ENCODE peak calls at places on chromosome 12, in eight cellular contexts. K is coronary artery, L is fibroblast of mammary gland, W is neural crest cell, G is osteocyte, F is upper lobe of left lung, C is kidney, H is GM13976. X is an unnamed sample.

GRCh38 chr12:89707992-89708792 is 446 bp downstream of the ATP2B1 start:
- DNase-seq in K (peak), L (no peak), W (peak), G (peak), F (peak), C (peak), H (peak), X (peak)

GRCh38 chr12:128918481-128918880 is 65.2 kb downstream of the GLT1D1 start:
- DNase-seq in K (no peak), L (no peak), W (no peak), G (no peak), F (no peak), C (no peak), H (no peak), X (no peak)

GRCh38 chr12:84910549-84911241 is 1.9 kb downstream of the SLC6A15 start:
- DNase-seq in K (no peak), L (peak), W (peak), G (no peak), F (no peak), C (peak), H (no peak), X (peak)

GRCh38 chr12:70398862-70399261 is 32.8 kb downstream of the KCNMB4 start:
- DNase-seq in K (no peak), L (no peak), W (no peak), G (no peak), F (no peak), C (no peak), H (no peak), X (no peak)

GRCh38 chr12:124028560-124028935 is 55.5 kb downstream of the ZNF664 start:
- DNase-seq in K (no peak), L (no peak), W (no peak), G (no peak), F (no peak), C (no peak), H (no peak), X (no peak)

GRCh38 chr12:51430196-51430895 is 5.7 kb downstream of the SLC4A8 start:
- DNase-seq in K (no peak), L (no peak), W (no peak), G (no peak), F (no peak), C (no peak), H (no peak), X (no peak)

GRCh38 chr12:68098939-68099338 is 60.6 kb downstream of the IFNG start:
- DNase-seq in K (no peak), L (no peak), W (no peak), G (no peak), F (no peak), C (no peak), H (no peak), X (no peak)

GRCh38 chr12:114846771-114847170 is 162.8 kb upstream of the TBX3 start:
- DNase-seq in K (no peak), L (no peak), W (no peak), G (no peak), F (no peak), C (no peak), H (no peak), X (no peak)

GRCh38 chr12:12903642-12904609 is 12.6 kb downstream of the GPRC5A start:
- DNase-seq in K (no peak), L (no peak), W (no peak), G (no peak), F (no peak), C (no peak), H (no peak), X (no peak)

GRCh38 chr12:12823308-12823707 is 10.2 kb downstream of the DDX47 start:
- DNase-seq in K (no peak), L (no peak), W (no peak), G (no peak), F (no peak), C (no peak), H (no peak), X (no peak)

GRCh38 chr12:112131686-112132085 is 6.3 kb downstream of the TRAFD1 start:
- DNase-seq in K (no peak), L (no peak), W (no peak), G (no peak), F (no peak), C (no peak), H (no peak), X (no peak)

GRCh38 chr12:120944645-120945217 is 33.6 kb upstream of the HNF1A start:
- DNase-seq in K (no peak), L (peak), W (peak), G (no peak), F (no peak), C (no peak), H (peak), X (no peak)

GRCh38 chr12:131836193-131836592 is 8.0 kb downstream of the MMP17 start:
- DNase-seq in K (no peak), L (no peak), W (no peak), G (no peak), F (no peak), C (no peak), H (no peak), X (no peak)

GRCh38 chr12:62260733-62261683 is 804 bp downstream of the USP15 start:
- DNase-seq in K (no peak), L (peak), W (peak), G (no peak), F (no peak), C (no peak), H (peak), X (no peak)

GRCh38 chr12:4648099-4648498 is 752 bp downstream of the AKAP3 start:
- DNase-seq in K (no peak), L (peak), W (no peak), G (no peak), F (no peak), C (no peak), H (no peak), X (no peak)

GRCh38 chr12:108564724-108565123 is 2.3 kb downstream of the ISCU start:
- DNase-seq in K (no peak), L (no peak), W (no peak), G (no peak), F (no peak), C (no peak), H (no peak), X (no peak)

GRCh38 chr12:93186131-93186530 is 191.6 kb upstream of the NUDT4 start:
- DNase-seq in K (no peak), L (peak), W (no peak), G (no peak), F (no peak), C (no peak), H (no peak), X (no peak)

GRCh38 chr12:124761876-124762275 is 101.8 kb downstream of the SCARB1 start:
- DNase-seq in K (no peak), L (no peak), W (no peak), G (no peak), F (no peak), C (no peak), H (no peak), X (no peak)

GRCh38 chr12:121530600-121531355 is 50.0 kb downstream of the KDM2B start:
- DNase-seq in K (no peak), L (peak), W (no peak), G (no peak), F (no peak), C (peak), H (peak), X (no peak)

GRCh38 chr12:65826513-65827171 is 2.4 kb downstream of the HMGA2 start:
- DNase-seq in K (no peak), L (peak), W (no peak), G (no peak), F (no peak), C (no peak), H (no peak), X (no peak)

GRCh38 chr12:49129332-49130150 is 1.7 kb downstream of the TUBA1B start:
- DNase-seq in K (no peak), L (no peak), W (no peak), G (no peak), F (no peak), C (no peak), H (no peak), X (no peak)

GRCh38 chr12:6532927-6533652 is 1.2 kb upstream of the GAPDH start:
- DNase-seq in K (peak), L (peak), W (peak), G (peak), F (no peak), C (peak), H (peak), X (peak)

GRCh38 chr12:105721051-105721825 is 390.7 kb downstream of the C12orf75 start:
- DNase-seq in K (no peak), L (no peak), W (no peak), G (no peak), F (no peak), C (no peak), H (no peak), X (no peak)

GRCh38 chr12:104957388-104958008 is 592 bp downstream of the SLC41A2 start:
- DNase-seq in K (no peak), L (no peak), W (peak), G (no peak), F (no peak), C (no peak), H (no peak), X (no peak)

GRCh38 chr12:27838543-27838942 is 58.5 kb upstream of the MANSC4 start:
- DNase-seq in K (no peak), L (no peak), W (no peak), G (no peak), F (no peak), C (no peak), H (no peak), X (no peak)

GRCh38 chr12:6961278-6961694 is 9.2 kb downstream of the PHB2 start:
- DNase-seq in K (peak), L (peak), W (no peak), G (no peak), F (peak), C (peak), H (peak), X (no peak)

GRCh38 chr12:58186914-58187313 is 245.5 kb downstream of the ATP23 start:
- DNase-seq in K (no peak), L (no peak), W (no peak), G (no peak), F (no peak), C (no peak), H (no peak), X (no peak)

GRCh38 chr12:115394498-115395220 is 710.7 kb upstream of the TBX3 start:
- DNase-seq in K (no peak), L (peak), W (no peak), G (peak), F (no peak), C (no peak), H (no peak), X (no peak)

GRCh38 chr12:9244894-9245293 is 36.7 kb upstream of the PZP start:
- DNase-seq in K (no peak), L (no peak), W (no peak), G (no peak), F (no peak), C (no peak), H (peak), X (no peak)

GRCh38 chr12:121718653-121719239 is 6.2 kb downstream of the TMEM120B start:
- DNase-seq in K (no peak), L (no peak), W (no peak), G (no peak), F (no peak), C (no peak), H (no peak), X (no peak)

GRCh38 chr12:48995061-48995879 is 3.9 kb downstream of the DDN start:
- DNase-seq in K (no peak), L (peak), W (peak), G (peak), F (peak), C (peak), H (peak), X (peak)

GRCh38 chr12:107356937-107357295 is 263.6 kb upstream of the CRY1 start:
- DNase-seq in K (no peak), L (no peak), W (no peak), G (no peak), F (no peak), C (no peak), H (no peak), X (no peak)

DNA sequence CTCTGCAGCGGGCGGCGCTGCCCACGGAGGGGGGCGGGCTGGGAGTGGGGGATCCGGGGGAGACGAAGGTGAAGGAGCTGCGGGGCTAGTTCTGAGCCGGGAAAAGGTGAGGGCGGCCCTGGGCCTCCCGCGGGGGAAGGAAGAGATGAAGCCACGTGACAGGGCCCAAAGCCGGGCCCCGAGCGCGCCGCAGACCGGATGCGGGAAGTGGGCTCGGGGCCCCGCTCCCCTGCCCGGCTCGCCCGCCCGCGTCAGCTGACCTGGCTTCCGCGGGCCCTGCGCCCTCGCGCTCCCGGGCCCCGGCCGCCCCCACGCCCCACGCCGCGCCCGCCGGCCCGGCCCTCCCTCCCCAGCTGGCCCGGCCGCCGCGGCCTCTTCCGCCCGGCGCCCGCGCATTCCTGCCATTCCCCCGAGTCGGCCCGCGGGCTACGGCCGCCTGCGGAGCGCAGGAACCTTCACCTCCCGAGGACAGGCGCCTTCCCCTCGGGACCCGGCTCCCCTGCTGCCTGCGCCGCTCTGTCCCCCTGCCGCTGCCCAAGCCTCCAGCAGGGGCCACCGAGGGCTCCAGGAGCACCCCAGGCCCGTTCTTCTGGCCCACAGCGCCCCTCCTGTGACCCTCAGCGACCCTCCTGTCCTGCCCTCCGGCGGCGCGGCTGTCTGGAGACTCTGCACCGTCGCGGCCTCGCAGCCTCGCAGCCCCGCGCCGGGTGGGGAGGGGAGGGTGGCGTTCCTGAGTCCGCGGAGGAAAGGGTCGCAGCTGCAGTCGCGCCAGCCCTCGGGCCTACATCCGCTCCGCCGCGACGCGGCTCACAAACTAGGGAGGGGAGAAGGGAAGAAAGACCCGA is 20.4 kb downstream of the NINJ2 start:
- DNase-seq in K (peak), L (peak), W (peak), G (peak), F (peak), C (peak), H (peak), X (peak)
- TF ChIP-seq CTCF in K (no peak), L (no peak), W (peak), G (peak), F (peak), C (no peak), H (peak), X (no peak)

DNA sequence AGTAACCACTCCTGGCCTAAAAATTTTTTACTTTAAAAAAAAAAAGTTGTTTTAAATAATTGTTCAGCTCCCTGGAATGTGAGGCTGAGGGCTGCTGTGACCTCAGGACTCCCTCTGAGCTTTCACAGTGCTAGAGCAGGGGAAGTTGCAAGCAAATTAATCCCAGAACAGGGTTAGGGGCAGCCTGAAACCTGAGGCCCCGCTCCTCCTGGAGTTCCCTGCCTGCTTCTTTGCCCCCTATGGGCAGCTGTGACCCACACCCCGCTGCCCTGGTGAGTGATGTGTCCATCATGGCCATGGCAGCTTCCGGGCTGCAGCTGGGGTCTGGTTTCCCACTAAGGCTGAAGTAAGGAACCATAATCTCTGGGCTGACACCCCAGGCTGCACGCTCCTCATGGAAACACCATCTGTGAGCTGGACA is 9.5 kb downstream of the RITA1 start:
- DNase-seq in K (no peak), L (peak), W (no peak), G (peak), F (no peak), C (peak), H (no peak), X (no peak)
- TF ChIP-seq CTCF in K (no peak), L (no peak), W (no peak), G (no peak), F (no peak), C (no peak), H (no peak), X (no peak)

DNA sequence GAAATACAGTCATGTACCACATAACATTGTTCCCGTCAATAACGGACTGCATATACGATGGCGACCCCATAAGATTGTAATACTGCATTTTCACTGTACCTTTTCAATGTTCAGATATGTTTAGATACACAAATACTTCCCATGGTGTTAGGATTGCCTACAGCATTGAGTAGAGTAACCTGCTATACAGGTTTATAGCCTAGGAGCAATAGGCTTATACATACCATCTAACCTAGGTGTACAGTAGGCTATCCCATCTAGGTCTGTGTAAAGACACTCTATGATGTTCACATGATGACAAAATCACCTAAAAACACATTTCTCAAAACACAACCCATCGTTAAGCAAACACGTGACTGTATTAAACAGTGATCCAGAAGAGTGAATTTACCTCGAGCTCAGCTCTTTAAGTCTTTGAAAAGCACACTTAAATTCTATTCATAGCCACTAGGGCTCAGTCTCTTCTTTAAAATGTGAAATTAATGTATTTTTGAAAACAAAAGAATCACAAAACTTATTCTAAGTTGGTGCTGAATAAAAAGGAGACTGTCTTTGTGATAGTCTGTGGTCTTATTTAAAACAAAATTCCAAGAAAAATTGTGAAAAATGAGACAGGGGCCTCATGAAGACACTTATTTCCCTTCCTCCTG is 239.1 kb upstream of the ARID2 start:
- DNase-seq in K (no peak), L (no peak), W (no peak), G (no peak), F (no peak), C (no peak), H (no peak), X (no peak)
- TF ChIP-seq CTCF in K (no peak), L (no peak), W (peak), G (peak), F (no peak), C (no peak), H (no peak), X (no peak)

DNA sequence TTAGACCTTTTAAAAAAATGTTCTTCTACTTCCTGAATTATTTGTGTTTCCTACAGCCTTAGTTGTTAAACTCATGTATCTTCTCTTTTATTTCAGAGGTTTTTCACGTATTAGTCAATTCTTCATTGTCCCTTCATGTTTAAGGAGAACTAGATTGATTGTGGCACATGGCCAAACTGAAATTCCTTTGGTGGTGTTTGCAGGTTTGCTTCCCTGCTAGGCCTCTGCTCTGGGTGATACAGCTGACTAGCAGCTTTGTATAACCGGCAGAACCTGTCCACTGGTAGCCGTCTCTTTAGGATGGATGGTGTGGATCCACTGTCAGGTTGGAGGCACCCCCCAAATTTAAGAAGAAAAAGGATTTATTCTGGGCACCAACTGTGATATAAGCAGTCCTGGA is 262.1 kb downstream of the FBXL14 start:
- DNase-seq in K (no peak), L (no peak), W (no peak), G (no peak), F (no peak), C (no peak), H (no peak), X (peak)
- TF ChIP-seq CTCF in K (no peak), L (no peak), W (no peak), G (no peak), F (no peak), C (no peak), H (no peak), X (no peak)

GRCh38 chr12:30823140-30823669 is 68.5 kb upstream of the CAPRIN2 start:
- DNase-seq in K (no peak), L (peak), W (peak), G (peak), F (peak), C (peak), H (peak), X (peak)
- TF ChIP-seq CTCF in K (no peak), L (no peak), W (peak), G (no peak), F (no peak), C (no peak), H (peak), X (no peak)

GRCh38 chr12:110585231-110585799 is 2.2 kb upstream of the PPTC7 start:
- DNase-seq in K (no peak), L (peak), W (no peak), G (no peak), F (no peak), C (no peak), H (no peak), X (no peak)

GRCh38 chr12:110579889-110580253 is 3.2 kb downstream of the PPTC7 start:
- DNase-seq in K (no peak), L (no peak), W (no peak), G (no peak), F (no peak), C (no peak), H (no peak), X (no peak)

GRCh38 chr12:110583137-110584059 is at the start of gene PPTC7:
- DNase-seq in K (peak), L (peak), W (peak), G (peak), F (peak), C (peak), H (peak), X (peak)

GRCh38 chr12:110581951-110582285 is 1.2 kb downstream of the PPTC7 start:
- DNase-seq in K (no peak), L (no peak), W (no peak), G (no peak), F (no peak), C (no peak), H (no peak), X (no peak)

DNA sequence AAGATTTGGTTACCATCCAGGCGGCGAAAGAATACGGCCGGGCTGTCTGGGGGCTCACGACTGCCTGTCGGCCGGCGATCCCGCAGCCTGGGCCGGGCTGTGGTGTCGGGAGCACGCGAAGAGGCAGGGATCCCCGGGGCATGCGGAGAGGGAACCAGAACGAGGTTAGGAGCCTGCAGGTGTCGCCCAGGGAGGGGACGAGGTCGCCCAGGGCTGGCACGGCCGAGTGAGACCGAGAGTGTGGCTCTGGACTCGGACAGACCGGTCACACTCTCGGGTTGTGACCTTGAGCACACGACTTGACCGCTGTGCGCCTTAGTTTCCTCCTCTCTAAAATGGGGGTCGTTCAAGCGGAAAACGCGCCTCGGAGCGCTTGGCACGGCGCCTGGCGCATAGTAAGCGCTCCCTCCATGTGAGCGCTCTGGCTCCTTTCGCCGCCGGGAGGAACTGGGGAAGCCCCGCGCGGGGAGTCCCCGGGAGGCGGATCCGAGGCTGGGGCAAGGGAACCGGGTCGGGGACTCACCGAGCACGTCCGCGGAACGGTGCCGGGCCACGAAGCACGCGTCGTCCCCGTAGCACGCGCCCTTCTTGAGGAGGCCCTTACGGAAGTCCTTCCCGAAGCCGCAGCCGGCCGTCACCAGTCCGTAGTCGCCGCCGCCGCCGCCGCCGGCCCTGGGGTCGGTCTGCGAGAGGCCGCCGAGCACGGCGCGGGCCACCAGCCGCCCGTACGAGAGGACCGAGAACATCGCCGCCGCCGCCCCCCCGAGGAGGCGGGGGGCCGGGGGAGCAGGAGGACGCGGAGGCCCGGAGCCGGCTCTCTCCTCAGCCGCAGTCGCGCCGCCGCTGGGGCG is 607 bp downstream of the PPTC7 start:
- DNase-seq in K (peak), L (peak), W (peak), G (peak), F (peak), C (peak), H (peak), X (peak)
- TF ChIP-seq CTCF in K (no peak), L (no peak), W (no peak), G (no peak), F (peak), C (no peak), H (no peak), X (no peak)

X was measured in mesothelial cell of epicardium.